ENCODE peak calls at places on chromosomes 7 and 10, in six cellular contexts. K is cardiac muscle cell, A is K562, G is heart right ventricle, L is spleen, V is neural progenitor cell. X is an unnamed sample.

GRCh38 chr10:17006631-17007161 is 122.9 kb downstream of the CUBN start:
- DNase-seq in K (peak; percentile 54), A (no peak), G (no peak), L (no peak), V (no peak), X (no peak)

GRCh38 chr7:47576909-47577255 is 5.0 kb downstream of the TNS3 start:
- DNase-seq in K (no peak), A (no peak), G (no peak), L (no peak), V (no peak), X (no peak)

GRCh38 chr7:92790987-92791386 is 45.4 kb downstream of the CDK6 start:
- DNase-seq in K (peak; percentile 67), A (no peak), G (no peak), L (no peak), V (no peak), X (peak; percentile 79)

GRCh38 chr10:51501396-51501795 is 198.0 kb downstream of the CSTF2T start:
- DNase-seq in K (peak; percentile 39), A (no peak), G (no peak), L (no peak), V (no peak), X (no peak)

GRCh38 chr7:139109188-139109982 is at the start of gene ZC3HAV1:
- DNase-seq in K (peak; percentile 91), A (peak; percentile 85), G (peak; percentile 83), L (peak; percentile 97), V (peak; percentile 79), X (peak; percentile 92)

GRCh38 chr7:10889266-10889898 is 84.3 kb upstream of the PHF14 start:
- DNase-seq in K (peak; percentile 72), A (peak; percentile 64), G (no peak), L (no peak), V (peak; percentile 70), X (no peak)

GRCh38 chr10:113616244-113617074 is 47.4 kb downstream of the NRAP start:
- DNase-seq in K (no peak), A (peak; percentile 15), G (no peak), L (no peak), V (peak; percentile 64), X (no peak)

GRCh38 chr10:93977442-93977841 is 16.3 kb upstream of the PLCE1 start:
- DNase-seq in K (no peak), A (no peak), G (no peak), L (no peak), V (no peak), X (no peak)

GRCh38 chr7:20359397-20359963 is 28.8 kb downstream of the ITGB8 start:
- DNase-seq in K (peak; percentile 34), A (no peak), G (no peak), L (no peak), V (no peak), X (no peak)

GRCh38 chr7:129095258-129095657 is 40.3 kb upstream of the TNPO3 start:
- DNase-seq in K (no peak), A (no peak), G (no peak), L (no peak), V (no peak), X (no peak)

GRCh38 chr10:95511314-95511713 is 49.9 kb downstream of the SORBS1 start:
- DNase-seq in K (no peak), A (no peak), G (no peak), L (no peak), V (no peak), X (no peak)

DNA sequence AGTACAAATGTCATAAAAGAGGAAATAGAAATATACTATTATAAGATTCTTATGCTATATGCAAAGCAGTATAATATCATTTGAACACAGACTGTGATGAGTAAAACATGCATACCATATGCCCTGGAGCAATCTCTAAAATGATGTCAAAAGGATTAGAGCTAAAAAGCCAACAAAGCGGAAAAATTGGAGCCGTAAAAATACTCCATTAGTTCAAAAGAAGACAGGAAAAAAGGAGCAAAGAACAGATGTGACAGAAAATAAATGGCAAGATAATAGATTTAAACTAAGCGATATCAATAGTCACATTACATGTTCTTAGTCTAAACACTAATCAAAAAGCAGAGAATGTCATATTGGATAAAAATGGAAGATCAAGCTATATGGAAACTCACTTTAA is 191.0 kb upstream of the PLPP4 start:
- DNase-seq in K (no peak), A (no peak), G (no peak), L (no peak), V (no peak), X (no peak)
- H3K4me1 ChIP-seq in K (no peaks in the 10 kb centered on the region), A (no peaks in the 10 kb centered on the region), G (no peaks in the 10 kb centered on the region), L (no peaks in the 10 kb centered on the region), V (no peaks in the 10 kb centered on the region), X (no peaks in the 10 kb centered on the region)

DNA sequence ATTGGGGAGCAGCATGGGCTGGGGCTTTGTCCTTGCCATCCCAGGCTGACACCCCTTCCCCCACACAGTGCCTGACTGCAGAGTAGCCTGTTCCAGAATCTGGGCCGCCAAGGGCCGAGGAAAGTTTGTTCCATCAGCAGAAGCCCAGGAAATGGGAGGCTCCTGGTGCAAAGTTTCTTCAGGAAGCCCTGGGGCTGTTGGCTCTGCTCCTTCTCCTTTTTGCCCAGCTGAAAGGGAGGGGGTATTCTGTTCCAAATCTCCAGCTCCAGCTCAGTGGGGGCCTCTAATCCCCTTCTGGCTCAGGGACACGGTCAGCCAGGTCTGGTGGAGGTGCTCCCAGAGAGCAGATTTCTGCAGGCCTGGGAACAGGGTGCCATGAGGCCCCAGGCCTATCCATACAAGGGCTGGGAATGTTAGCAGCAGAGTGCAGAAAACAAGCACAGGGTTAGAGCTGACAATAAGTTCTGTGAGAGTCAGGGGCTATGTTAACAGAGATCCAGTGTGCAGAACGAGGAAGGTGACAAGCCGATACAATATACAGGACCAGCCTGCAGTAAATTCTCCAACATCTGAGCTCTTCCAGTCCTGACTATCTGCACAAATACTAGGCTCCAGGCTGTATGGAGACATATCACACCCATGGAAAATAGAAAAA is 399.5 kb downstream of the RPS24 start:
- DNase-seq in K (no peak), A (no peak), G (no peak), L (no peak), V (peak; percentile 28), X (no peak)
- H3K4me3 ChIP-seq in K (no peak overlapping the region), A (no peak overlapping the region), G (no peak overlapping the region), L (no peak overlapping the region), V (no peak overlapping the region), X (no peak overlapping the region)

DNA sequence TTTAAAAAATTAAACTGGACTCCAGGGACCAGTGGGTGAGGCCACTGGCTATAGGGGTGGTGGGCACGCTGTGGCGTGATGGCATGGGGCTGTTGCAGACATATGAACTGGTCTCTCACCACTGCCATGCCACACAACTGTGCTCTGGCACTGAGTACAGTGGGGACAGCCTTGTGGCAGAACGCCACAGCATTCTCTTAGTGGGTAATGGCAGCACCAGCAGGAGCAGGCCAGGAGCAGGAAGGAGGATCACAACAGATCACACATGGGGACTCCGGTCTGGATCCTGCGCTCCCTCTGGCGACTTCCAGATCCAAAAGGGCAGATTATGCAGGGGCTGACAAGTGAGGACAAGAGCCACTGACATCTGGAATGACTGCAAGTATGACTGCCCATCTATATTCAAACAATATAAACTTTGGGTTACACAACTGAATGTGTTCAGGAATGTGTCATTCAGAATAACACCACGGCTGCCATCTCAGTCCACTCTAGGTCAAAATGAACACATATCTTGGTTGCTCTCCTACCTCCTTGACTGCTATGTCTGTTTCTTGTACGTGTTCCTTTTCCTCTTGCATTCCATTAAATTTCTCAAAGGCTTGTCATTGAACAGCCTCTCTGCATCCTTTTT is 176.0 kb downstream of the KMT2E start:
- DNase-seq in K (no peak), A (no peak), G (no peak), L (no peak), V (no peak), X (no peak)
- TF ChIP-seq CTCF in K (no peak), A (no peak), G (no peak), L (no peak), V (no peak), X (no peak)

GRCh38 chr10:75226656-75227055 is 9.1 kb downstream of the COMTD1 start:
- DNase-seq in K (no peak), A (no peak), G (no peak), L (no peak), V (peak; percentile 56), X (no peak)

GRCh38 chr10:75229961-75230360 is 5.8 kb downstream of the COMTD1 start:
- DNase-seq in K (peak; percentile 58), A (no peak), G (no peak), L (no peak), V (no peak), X (no peak)

GRCh38 chr10:75228834-75229233 is 6.9 kb downstream of the COMTD1 start:
- DNase-seq in K (no peak), A (no peak), G (no peak), L (no peak), V (no peak), X (peak; percentile 51)

GRCh38 chr10:75226055-75226454 is 9.7 kb downstream of the COMTD1 start:
- DNase-seq in K (no peak), A (no peak), G (no peak), L (no peak), V (no peak), X (no peak)

GRCh38 chr10:75228278-75228677 is 7.5 kb downstream of the COMTD1 start:
- DNase-seq in K (no peak), A (no peak), G (no peak), L (no peak), V (no peak), X (peak; percentile 50)
- H3K4me1 ChIP-seq in K (peaks cover 32% of the 10 kb centered on the region), A (peaks cover 4% of the 10 kb centered on the region), G (peaks cover 72% of the 10 kb centered on the region), L (peaks cover 76% of the 10 kb centered on the region), V (peaks cover 37% of the 10 kb centered on the region), X (peaks cover 24% of the 10 kb centered on the region)

GRCh38 chr7:51053194-51053925 is 263.2 kb downstream of the COBL start:
- DNase-seq in K (no peak), A (no peak), G (no peak), L (no peak), V (no peak), X (no peak)
- H3K4me3 ChIP-seq in K (no peak overlapping the region), A (no peak overlapping the region), G (no peak overlapping the region), L (no peak overlapping the region), V (no peak overlapping the region), X (no peak overlapping the region)

GRCh38 chr10:120457431-120458172 is 575 bp downstream of the PLPP4 start:
- DNase-seq in K (no peak), A (no peak), G (no peak), L (no peak), V (peak; percentile 32), X (no peak)

GRCh38 chr10:120460191-120460590 is 3.2 kb downstream of the PLPP4 start:
- DNase-seq in K (no peak), A (no peak), G (no peak), L (no peak), V (no peak), X (no peak)

GRCh38 chr10:120460776-120461175 is 3.7 kb downstream of the PLPP4 start:
- DNase-seq in K (peak; percentile 87), A (peak; percentile 9), G (no peak), L (no peak), V (no peak), X (no peak)

GRCh38 chr10:120458432-120458831 is 1.4 kb downstream of the PLPP4 start:
- DNase-seq in K (no peak), A (no peak), G (no peak), L (no peak), V (no peak), X (no peak)

DNA sequence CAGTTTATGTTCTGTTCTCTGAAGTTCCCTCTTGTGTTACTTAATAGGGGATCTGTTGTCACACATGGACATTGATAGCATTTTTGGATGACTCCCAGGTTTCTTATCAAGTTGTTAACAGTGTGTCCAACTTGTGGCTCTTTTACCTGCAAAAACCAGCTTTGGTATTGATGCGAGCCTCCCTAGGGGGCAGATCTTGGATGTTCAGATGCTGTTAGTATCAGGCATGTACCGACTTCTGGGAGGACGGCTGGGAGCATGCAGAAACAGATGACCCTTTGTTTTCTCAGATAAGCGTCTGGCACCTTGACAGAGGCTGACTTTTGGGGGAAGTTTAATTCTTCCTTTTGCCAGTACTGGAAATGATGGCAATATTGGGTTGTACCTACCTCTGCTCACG is 2.2 kb downstream of the PLPP4 start:
- DNase-seq in K (no peak), A (peak; percentile 41), G (no peak), L (no peak), V (no peak), X (no peak)
- TF ChIP-seq CTCF in K (no peak), A (no peak), G (no peak), L (no peak), V (no peak), X (no peak)

X was measured in ascending aorta.